ENCODE peak calls at places on chromosomes 4 and X, in ten cellular contexts. U is activated T-helper 1 cell treated with anti-CD3 and anti-CD28 coated beads, Interleukin-2, amount 50 U/mL, for 16 hours; R is activated CD8-positive, alpha-beta memory T cell treated with anti-CD3 and anti-CD28 coated beads for 48 hours; N is activated CD4-positive, alpha-beta T cell treated with anti-CD3 and anti-CD28 coated beads for 36 hours; O is C1 segment of cervical spinal cord; G is HEK293T; P is NCI-H1092; M is transverse colon; F is M059J; D is GM13977. W is an unnamed sample.

GRCh38 chr4:13536607-13537006 is 7.7 kb downstream of the NKX3-2 start:
- DNase-seq in U (no peak), R (no peak), N (no peak), O (no peak), G (no peak), P (no peak), M (no peak), F (no peak), D (peak; percentile 15), W (no peak)

GRCh38 chr4:133403913-133404312 is 254.8 kb downstream of the PCDH10 start:
- DNase-seq in U (no peak), R (no peak), N (no peak), O (no peak), G (no peak), P (no peak), M (no peak), F (no peak), D (no peak), W (no peak)

GRCh38 chrX:133812382-133812781 is 173.0 kb downstream of the GPC3 start:
- DNase-seq in U (no peak), R (no peak), N (no peak), O (no peak), G (no peak), P (no peak), M (no peak), F (no peak), D (no peak), W (no peak)

GRCh38 chr4:143489116-143489515 is 24.4 kb upstream of the SMARCA5 start:
- DNase-seq in U (no peak), R (no peak), N (no peak), O (no peak), G (no peak), P (no peak), M (no peak), F (peak; percentile 25), D (no peak), W (no peak)

GRCh38 chr4:95537181-95537580 is 11.6 kb downstream of the UNC5C start:
- DNase-seq in U (no peak), R (no peak), N (no peak), O (no peak), G (no peak), P (no peak), M (no peak), F (no peak), D (no peak), W (no peak)

GRCh38 chr4:188484256-188484655 is 345.0 kb downstream of the TRIML1 start:
- DNase-seq in U (no peak), R (no peak), N (no peak), O (no peak), G (no peak), P (no peak), M (no peak), F (no peak), D (no peak), W (no peak)

GRCh38 chrX:16869393-16870094 is 618 bp downstream of the RBBP7 start:
- DNase-seq in U (peak; percentile 37), R (peak; percentile 27), N (peak; percentile 71), O (no peak), G (peak; percentile 71), P (peak; percentile 24), M (peak; percentile 49), F (peak; percentile 39), D (peak; percentile 65), W (no peak)

GRCh38 chr4:183400035-183400434 is 44.4 kb upstream of the CDKN2AIP start:
- DNase-seq in U (no peak), R (no peak), N (no peak), O (no peak), G (no peak), P (no peak), M (no peak), F (no peak), D (no peak), W (no peak)

GRCh38 chr4:26406346-26406975 is 83.8 kb downstream of the CCKAR start:
- DNase-seq in U (no peak), R (no peak), N (no peak), O (no peak), G (no peak), P (no peak), M (no peak), F (no peak), D (no peak), W (no peak)

GRCh38 chr4:10082459-10083272 is 33.9 kb downstream of the WDR1 start:
- DNase-seq in U (no peak), R (no peak), N (no peak), O (no peak), G (no peak), P (no peak), M (peak; percentile 3), F (no peak), D (no peak), W (no peak)